ENCODE peak calls at places on chromosome 18, in six cellular contexts. O, T, Y, K, R and A are unnamed samples.

GRCh38 chr18:21727740-21728139 is 12.9 kb upstream of the MIB1 start:
- DNase-seq in O (no peak), T (no peak), Y (no peak), K (no peak), R (no peak), A (no peak)

GRCh38 chr18:67496469-67496868 is 20.1 kb downstream of the DSEL start:
- DNase-seq in O (no peak), T (no peak), Y (no peak), K (no peak), R (no peak), A (no peak)

GRCh38 chr18:11591957-11592356 is 17.4 kb upstream of the SLC35G4 start:
- DNase-seq in O (no peak), T (no peak), Y (no peak), K (no peak), R (no peak), A (no peak)

GRCh38 chr18:56278643-56279042 is 359.7 kb downstream of the TXNL1 start:
- DNase-seq in O (no peak), T (no peak), Y (no peak), K (no peak), R (no peak), A (no peak)

GRCh38 chr18:74528913-74529312 is 5.4 kb upstream of the CNDP1 start:
- DNase-seq in O (no peak), T (no peak), Y (no peak), K (no peak), R (no peak), A (no peak)

GRCh38 chr18:60082790-60083189 is 183.0 kb downstream of the PMAIP1 start:
- DNase-seq in O (no peak), T (no peak), Y (no peak), K (no peak), R (no peak), A (no peak)

GRCh38 chr18:62555135-62555534 is 32.3 kb downstream of the ZCCHC2 start:
- DNase-seq in O (no peak), T (peak), Y (no peak), K (no peak), R (no peak), A (peak)

GRCh38 chr18:59612461-59612860 is 84.8 kb downstream of the CCBE1 start:
- DNase-seq in O (no peak), T (no peak), Y (no peak), K (no peak), R (no peak), A (no peak)

GRCh38 chr18:42534313-42534712 is 579.3 kb downstream of the PIK3C3 start:
- DNase-seq in O (no peak), T (no peak), Y (no peak), K (no peak), R (no peak), A (no peak)

GRCh38 chr18:61702007-61702406 is 190.8 kb downstream of the RNF152 start:
- DNase-seq in O (no peak), T (peak), Y (no peak), K (no peak), R (no peak), A (no peak)

GRCh38 chr18:75638597-75639467 is 211.3 kb upstream of the SMIM21 start:
- DNase-seq in O (no peak), T (peak), Y (no peak), K (peak), R (no peak), A (no peak)

GRCh38 chr18:49561377-49562193 is at the start of gene LIPG:
- DNase-seq in O (peak), T (peak), Y (no peak), K (peak), R (peak), A (peak)

GRCh38 chr18:3340682-3341097 is 78.8 kb downstream of the MYL12B start:
- DNase-seq in O (no peak), T (no peak), Y (no peak), K (no peak), R (no peak), A (no peak)

GRCh38 chr18:10318686-10318960 is 135.8 kb upstream of the APCDD1 start:
- DNase-seq in O (no peak), T (no peak), Y (no peak), K (no peak), R (no peak), A (no peak)

GRCh38 chr18:25349131-25349925 is 2.6 kb downstream of the ZNF521 start:
- DNase-seq in O (no peak), T (peak), Y (no peak), K (peak), R (no peak), A (no peak)

GRCh38 chr18:3454365-3455089 is 4.6 kb downstream of the TGIF1 start:
- DNase-seq in O (no peak), T (no peak), Y (no peak), K (peak), R (peak), A (no peak)

GRCh38 chr18:73007195-73007934 is 139.6 kb upstream of the NETO1 start:
- DNase-seq in O (no peak), T (no peak), Y (no peak), K (no peak), R (no peak), A (no peak)

GRCh38 chr18:27808678-27809077 is 368.3 kb downstream of the CDH2 start:
- DNase-seq in O (no peak), T (peak), Y (no peak), K (no peak), R (no peak), A (no peak)

GRCh38 chr18:52617931-52618330 is 277.9 kb downstream of the DCC start:
- DNase-seq in O (no peak), T (peak), Y (no peak), K (no peak), R (no peak), A (no peak)

GRCh38 chr18:12403601-12404506 is 3.9 kb upstream of the PRELID3A start:
- DNase-seq in O (no peak), T (peak), Y (no peak), K (no peak), R (no peak), A (peak)

GRCh38 chr18:9319333-9319732 is 15.2 kb upstream of the TWSG1 start:
- DNase-seq in O (no peak), T (no peak), Y (no peak), K (no peak), R (no peak), A (no peak)

GRCh38 chr18:27750014-27750413 is 426.9 kb downstream of the CDH2 start:
- DNase-seq in O (no peak), T (peak), Y (no peak), K (peak), R (no peak), A (peak)

GRCh38 chr18:58224425-58224750 is 180.4 kb downstream of the NEDD4L start:
- DNase-seq in O (no peak), T (no peak), Y (no peak), K (no peak), R (no peak), A (no peak)

GRCh38 chr18:79635127-79635726 is 44.4 kb upstream of the CTDP1 start:
- DNase-seq in O (no peak), T (no peak), Y (no peak), K (no peak), R (no peak), A (no peak)

GRCh38 chr18:77084757-77085035 is 47.9 kb downstream of the MBP start:
- DNase-seq in O (no peak), T (peak), Y (no peak), K (no peak), R (no peak), A (no peak)

GRCh38 chr18:22344908-22345670 is 72.6 kb downstream of the CTAGE1 start:
- DNase-seq in O (no peak), T (no peak), Y (no peak), K (no peak), R (peak), A (no peak)

GRCh38 chr18:48028081-48028480 is 97.6 kb upstream of the SMAD2 start:
- DNase-seq in O (no peak), T (no peak), Y (no peak), K (no peak), R (no peak), A (no peak)

GRCh38 chr18:48799724-48800315 is 150.9 kb downstream of the SMAD7 start:
- DNase-seq in O (no peak), T (no peak), Y (no peak), K (no peak), R (no peak), A (no peak)

GRCh38 chr18:6885992-6886823 is 156.7 kb downstream of the ARHGAP28 start:
- DNase-seq in O (no peak), T (peak), Y (no peak), K (peak), R (peak), A (peak)

GRCh38 chr18:67549946-67550345 is 33.4 kb upstream of the DSEL start:
- DNase-seq in O (no peak), T (no peak), Y (no peak), K (no peak), R (no peak), A (no peak)

GRCh38 chr18:3605562-3606443 is 155.8 kb downstream of the TGIF1 start:
- DNase-seq in O (no peak), T (peak), Y (no peak), K (no peak), R (peak), A (no peak)

GRCh38 chr18:44590976-44591375 is 89.7 kb upstream of the SETBP1 start:
- DNase-seq in O (no peak), T (no peak), Y (no peak), K (no peak), R (no peak), A (no peak)

GRCh38 chr18:57959278-57959677 is 84.7 kb upstream of the NEDD4L start:
- DNase-seq in O (no peak), T (peak), Y (no peak), K (peak), R (no peak), A (peak)

GRCh38 chr18:77366725-77367641 is 117.3 kb downstream of the GALR1 start:
- DNase-seq in O (no peak), T (no peak), Y (no peak), K (no peak), R (no peak), A (no peak)

GRCh38 chr18:68406761-68407160 is 308.1 kb downstream of the TMX3 start:
- DNase-seq in O (no peak), T (no peak), Y (no peak), K (no peak), R (no peak), A (no peak)

GRCh38 chr18:58354051-58354450 is 274.8 kb downstream of the ALPK2 start:
- DNase-seq in O (no peak), T (no peak), Y (no peak), K (no peak), R (no peak), A (no peak)

GRCh38 chr18:41113885-41114482 is 841.0 kb upstream of the PIK3C3 start:
- DNase-seq in O (no peak), T (no peak), Y (no peak), K (no peak), R (no peak), A (no peak)